ENCODE peak calls at places on chromosomes 5 and 9, in eight cellular contexts. R, U, A, Y, M, D, G and Z are unnamed samples.

GRCh38 chr5:386432-387341 is 56.3 kb upstream of the EXOC3 start:
- DNase-seq in R (peak; percentile 43), U (no peak), A (no peak), Y (peak; percentile 78), M (peak; percentile 2), D (peak; percentile 52), G (peak; percentile 34), Z (no peak)

GRCh38 chr9:2662496-2662895 is 40.9 kb downstream of the VLDLR start:
- DNase-seq in R (no peak), U (peak; percentile 61), A (no peak), Y (peak; percentile 3), M (no peak), D (no peak), G (peak; percentile 22), Z (no peak)

GRCh38 chr5:123039673-123040072 is 3.1 kb upstream of the PPIC start:
- DNase-seq in R (no peak), U (no peak), A (no peak), Y (no peak), M (no peak), D (no peak), G (no peak), Z (no peak)

GRCh38 chr5:39016587-39017275 is 57.5 kb downstream of the RICTOR start:
- DNase-seq in R (no peak), U (no peak), A (no peak), Y (no peak), M (no peak), D (no peak), G (no peak), Z (no peak)

GRCh38 chr5:110476164-110476563 is 250.3 kb downstream of the TMEM232 start:
- DNase-seq in R (no peak), U (no peak), A (no peak), Y (no peak), M (no peak), D (no peak), G (no peak), Z (no peak)

GRCh38 chr5:149450199-149450598 is 71.1 kb upstream of the IL17B start:
- DNase-seq in R (peak; percentile 86), U (no peak), A (peak; percentile 84), Y (no peak), M (peak; percentile 49), D (no peak), G (no peak), Z (no peak)

GRCh38 chr5:122118356-122118948 is 10.9 kb upstream of the ZNF474 start:
- DNase-seq in R (no peak), U (no peak), A (no peak), Y (no peak), M (no peak), D (no peak), G (no peak), Z (no peak)

GRCh38 chr9:110775724-110776123 is 107.1 kb downstream of the MUSK start:
- DNase-seq in R (no peak), U (no peak), A (no peak), Y (no peak), M (no peak), D (no peak), G (no peak), Z (no peak)

GRCh38 chr5:109224276-109224675 is 185.5 kb downstream of the PJA2 start:
- DNase-seq in R (no peak), U (no peak), A (no peak), Y (no peak), M (no peak), D (no peak), G (no peak), Z (no peak)

GRCh38 chr5:33776151-33776550 is 115.6 kb downstream of the ADAMTS12 start:
- DNase-seq in R (no peak), U (no peak), A (no peak), Y (no peak), M (no peak), D (no peak), G (no peak), Z (no peak)

GRCh38 chr5:32642276-32643002 is 57.1 kb downstream of the SUB1 start:
- DNase-seq in R (no peak), U (no peak), A (no peak), Y (peak; percentile 79), M (no peak), D (no peak), G (no peak), Z (no peak)

GRCh38 chr9:74935008-74935407 is 17.7 kb downstream of the C9orf40 start:
- DNase-seq in R (no peak), U (no peak), A (no peak), Y (no peak), M (no peak), D (no peak), G (no peak), Z (no peak)

GRCh38 chr5:140725799-140726471 is 25.7 kb downstream of the ZMAT2 start:
- DNase-seq in R (peak; percentile 77), U (peak; percentile 88), A (no peak), Y (no peak), M (no peak), D (no peak), G (peak; percentile 93), Z (peak; percentile 87)

GRCh38 chr9:127059030-127059429 is 63.4 kb downstream of the ANGPTL2 start:
- DNase-seq in R (no peak), U (no peak), A (no peak), Y (no peak), M (no peak), D (no peak), G (no peak), Z (no peak)

GRCh38 chr9:89391585-89391984 is 73.3 kb downstream of the SECISBP2 start:
- DNase-seq in R (no peak), U (no peak), A (no peak), Y (no peak), M (no peak), D (no peak), G (no peak), Z (no peak)

GRCh38 chr9:86516564-86516963 is 162.4 kb upstream of the TUT7 start:
- DNase-seq in R (no peak), U (peak; percentile 34), A (no peak), Y (no peak), M (no peak), D (no peak), G (no peak), Z (no peak)

GRCh38 chr5:62536783-62537182 is 41.8 kb upstream of the LRRC70 start:
- DNase-seq in R (no peak), U (no peak), A (no peak), Y (no peak), M (no peak), D (no peak), G (no peak), Z (no peak)

GRCh38 chr5:157612071-157612476 is 36.5 kb upstream of the ADAM19 start:
- DNase-seq in R (no peak), U (no peak), A (no peak), Y (no peak), M (no peak), D (no peak), G (no peak), Z (no peak)

GRCh38 chr9:36997414-36997813 is 36.7 kb downstream of the PAX5 start:
- DNase-seq in R (no peak), U (no peak), A (no peak), Y (peak; percentile 65), M (no peak), D (no peak), G (no peak), Z (no peak)

GRCh38 chr9:37001461-37001860 is 32.6 kb downstream of the PAX5 start:
- DNase-seq in R (no peak), U (no peak), A (no peak), Y (no peak), M (no peak), D (no peak), G (no peak), Z (no peak)

GRCh38 chr9:37002036-37002412 is 32.0 kb downstream of the PAX5 start:
- DNase-seq in R (no peak), U (no peak), A (no peak), Y (no peak), M (no peak), D (no peak), G (no peak), Z (no peak)

GRCh38 chr9:37002413-37003217 is 31.5 kb downstream of the PAX5 start:
- DNase-seq in R (peak; percentile 70), U (no peak), A (no peak), Y (no peak), M (no peak), D (no peak), G (no peak), Z (no peak)

DNA sequence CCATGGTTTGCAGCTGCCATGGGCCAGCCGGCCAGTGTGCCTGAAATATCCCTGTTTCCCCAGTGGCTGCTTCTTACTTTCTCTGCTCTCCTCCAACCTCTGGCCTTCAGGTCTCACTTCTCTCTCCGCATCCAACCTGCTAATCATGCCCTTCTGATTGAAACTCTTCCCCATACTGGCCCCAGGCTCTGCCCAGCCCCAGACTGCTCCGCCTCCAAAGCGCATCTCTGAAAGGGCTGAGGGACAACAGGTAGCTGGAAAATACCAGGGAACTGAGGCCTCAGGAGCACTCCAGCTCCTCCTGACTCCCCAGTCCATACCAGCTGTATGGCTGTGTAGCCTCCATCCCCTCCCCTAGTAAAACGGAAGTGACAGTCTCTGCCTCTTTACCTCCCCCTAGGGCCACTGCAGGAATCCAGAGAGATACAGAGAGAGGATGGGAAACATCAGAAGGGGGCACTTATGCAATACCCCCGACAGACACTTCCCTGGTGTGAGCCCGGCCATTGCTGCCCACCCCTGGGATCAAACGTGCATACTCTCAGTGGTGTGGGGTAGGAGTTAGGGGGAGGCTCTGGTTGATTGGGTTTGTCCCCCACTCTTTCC is 34.2 kb downstream of the PAX5 start:
- DNase-seq in R (no peak), U (no peak), A (no peak), Y (no peak), M (no peak), D (no peak), G (no peak), Z (no peak)
- H3K27me3 ChIP-seq in R (no peaks in the 10 kb centered on the region), U (peaks cover 16% of the 10 kb centered on the region), A (peaks cover 98% of the 10 kb centered on the region), Y (no peaks in the 10 kb centered on the region), M (peaks cover 16% of the 10 kb centered on the region), D (peaks cover 83% of the 10 kb centered on the region), G (peaks cover 79% of the 10 kb centered on the region), Z (no peaks in the 10 kb centered on the region)

GRCh38 chr5:10658265-10658664 is 94.4 kb downstream of the ANKRD33B start:
- DNase-seq in R (no peak), U (no peak), A (no peak), Y (no peak), M (no peak), D (no peak), G (no peak), Z (no peak)
- H3K27me3 ChIP-seq in R (no peaks in the 10 kb centered on the region), U (no peaks in the 10 kb centered on the region), A (no peaks in the 10 kb centered on the region), Y (no peaks in the 10 kb centered on the region), M (no peaks in the 10 kb centered on the region), D (no peaks in the 10 kb centered on the region), G (no peaks in the 10 kb centered on the region), Z (no peaks in the 10 kb centered on the region)

GRCh38 chr5:3456121-3456681 is 139.4 kb upstream of the IRX1 start:
- DNase-seq in R (no peak), U (no peak), A (no peak), Y (no peak), M (no peak), D (no peak), G (no peak), Z (no peak)
- H3K27me3 ChIP-seq in R (no peaks in the 10 kb centered on the region), U (no peaks in the 10 kb centered on the region), A (peaks cover 26% of the 10 kb centered on the region), Y (no peaks in the 10 kb centered on the region), M (no peaks in the 10 kb centered on the region), D (peaks cover 2% of the 10 kb centered on the region), G (no peaks in the 10 kb centered on the region), Z (no peaks in the 10 kb centered on the region)

GRCh38 chr5:136207631-136208030 is 14.7 kb upstream of the SMIM32 start:
- DNase-seq in R (no peak), U (no peak), A (no peak), Y (no peak), M (no peak), D (no peak), G (no peak), Z (no peak)
- H3K27me3 ChIP-seq in R (no peaks in the 10 kb centered on the region), U (peaks cover 32% of the 10 kb centered on the region), A (peaks cover 81% of the 10 kb centered on the region), Y (no peaks in the 10 kb centered on the region), M (no peaks in the 10 kb centered on the region), D (peaks cover 14% of the 10 kb centered on the region), G (no peaks in the 10 kb centered on the region), Z (no peaks in the 10 kb centered on the region)